ENCODE peak calls at places on chromosome 4, in four cellular contexts. R, Y, V and N are unnamed samples.

GRCh38 chr4:10457255-10457801 is at the start of gene ZNF518B:
- DNase-seq in V (peak), R (no peak), Y (no peak), N (peak)

GRCh38 chr4:52946811-52947210 is 84.7 kb downstream of the RASL11B start:
- DNase-seq in Y (no peak), V (no peak), R (no peak), N (no peak)

GRCh38 chr4:147103403-147103946 is 157.8 kb upstream of the TTC29 start:
- DNase-seq in R (no peak), Y (peak), V (peak), N (peak)

GRCh38 chr4:181143241-181143854 is 1099.9 kb upstream of the TENM3 start:
- DNase-seq in V (peak), R (peak), Y (peak), N (peak)

GRCh38 chr4:148790691-148791090 is 348.5 kb upstream of the NR3C2 start:
- DNase-seq in Y (no peak), V (peak), R (no peak), N (no peak)

GRCh38 chr4:32569844-32570243 is 1849.7 kb downstream of the PCDH7 start:
- DNase-seq in V (no peak), Y (no peak), R (no peak), N (no peak)

GRCh38 chr4:123088521-123088920 is 166.1 kb upstream of the NUDT6 start:
- DNase-seq in R (no peak), V (no peak), Y (no peak), N (no peak)

GRCh38 chr4:148312996-148313490 is 129.2 kb downstream of the NR3C2 start:
- DNase-seq in Y (no peak), R (no peak), V (peak), N (no peak)